ENCODE peak calls at places on chromosomes 6 and 20, in ten cellular contexts. C is stimulated activated CD8-positive, alpha-beta memory T cell treated with anti-CD3 and anti-CD28 coated beads, Interleukin-7, amount 100 ng/mL, for 24 hours; S is activated gamma-delta T cell treated with Interleukin-2 at 50 U/mL for 16 hours; R is lung; X is stimulated activated CD4-positive, alpha-beta T cell treated with anti-CD3 and anti-CD28 coated beads, Interleukin-15, amount 100 ng/mL, for 48 hours; T is substantia nigra; Q is immature natural killer cell; L is MM.1S; Y is effector CD8-positive, alpha-beta T cell; U is aorta. Z is an unnamed sample.

GRCh38 chr6:17311595-17312311 is 30.6 kb downstream of the RBM24 start:
- DNase-seq in C (no peak), S (no peak), R (no peak), X (no peak), T (no peak), Q (no peak), L (no peak), Y (no peak), U (no peak), Z (peak; percentile 35)

GRCh38 chr6:10719386-10720228 is 3.3 kb upstream of the TMEM14C start:
- DNase-seq in C (no peak), S (peak; percentile 34), R (peak; percentile 33), X (peak; percentile 49), T (no peak), Q (peak; percentile 57), L (peak; percentile 31), Y (peak; percentile 39), U (peak; percentile 51), Z (no peak)

GRCh38 chr6:39992861-39993622 is 58.8 kb upstream of the MOCS1 start:
- DNase-seq in C (no peak), S (no peak), R (no peak), X (no peak), T (no peak), Q (no peak), L (peak; percentile 49), Y (no peak), U (no peak), Z (no peak)

GRCh38 chr20:47454298-47455132 is 47.2 kb upstream of the NCOA3 start:
- DNase-seq in C (no peak), S (no peak), R (no peak), X (no peak), T (no peak), Q (no peak), L (no peak), Y (no peak), U (no peak), Z (no peak)

GRCh38 chr20:13857304-13857703 is 72.5 kb downstream of the NDUFAF5 start:
- DNase-seq in C (no peak), S (no peak), R (peak; percentile 52), X (no peak), T (no peak), Q (no peak), L (no peak), Y (no peak), U (no peak), Z (no peak)

GRCh38 chr6:43742285-43742684 is 27.7 kb upstream of the VEGFA start:
- DNase-seq in C (no peak), S (no peak), R (no peak), X (no peak), T (no peak), Q (no peak), L (no peak), Y (no peak), U (no peak), Z (no peak)

GRCh38 chr6:157461000-157461915 is 80.3 kb downstream of the ZDHHC14 start:
- DNase-seq in C (peak; percentile 26), S (no peak), R (no peak), X (peak; percentile 69), T (no peak), Q (peak; percentile 58), L (no peak), Y (no peak), U (no peak), Z (no peak)

GRCh38 chr6:16684195-16684689 is 77.0 kb downstream of the ATXN1 start:
- DNase-seq in C (no peak), S (no peak), R (peak; percentile 67), X (no peak), T (no peak), Q (no peak), L (no peak), Y (no peak), U (no peak), Z (no peak)

GRCh38 chr6:148986608-148987007 is 239.8 kb downstream of the UST start:
- DNase-seq in C (no peak), S (no peak), R (no peak), X (no peak), T (no peak), Q (no peak), L (no peak), Y (no peak), U (no peak), Z (no peak)

GRCh38 chr6:3451498-3451897 is 5.4 kb downstream of the SLC22A23 start:
- DNase-seq in C (no peak), S (no peak), R (no peak), X (no peak), T (no peak), Q (no peak), L (no peak), Y (no peak), U (no peak), Z (no peak)

GRCh38 chr6:81865712-81866111 is 113.2 kb upstream of the TENT5A start:
- DNase-seq in C (no peak), S (no peak), R (no peak), X (no peak), T (no peak), Q (no peak), L (no peak), Y (no peak), U (no peak), Z (peak; percentile 88)

GRCh38 chr6:122778961-122779671 is 400 bp upstream of the FABP7 start:
- DNase-seq in C (no peak), S (no peak), R (no peak), X (no peak), T (peak; percentile 8), Q (no peak), L (no peak), Y (no peak), U (no peak), Z (no peak)

GRCh38 chr6:28710466-28711191 is 184.9 kb downstream of the GPX5 start:
- DNase-seq in C (no peak), S (no peak), R (no peak), X (no peak), T (no peak), Q (no peak), L (no peak), Y (no peak), U (no peak), Z (peak; percentile 76)

GRCh38 chr6:9388596-9388995 is 953.3 kb upstream of the SLC35B3 start:
- DNase-seq in C (no peak), S (no peak), R (no peak), X (no peak), T (no peak), Q (no peak), L (peak; percentile 87), Y (no peak), U (no peak), Z (no peak)

GRCh38 chr6:142945071-142945445 is at the start of gene HIVEP2:
- DNase-seq in C (peak; percentile 74), S (peak; percentile 75), R (peak; percentile 89), X (peak; percentile 83), T (peak; percentile 67), Q (peak; percentile 79), L (peak; percentile 66), Y (peak; percentile 81), U (peak; percentile 91), Z (peak; percentile 65)

GRCh38 chr6:52598123-52598823 is 21.4 kb upstream of the TRAM2 start:
- DNase-seq in C (no peak), S (peak; percentile 36), R (peak; percentile 48), X (peak; percentile 14), T (peak; percentile 36), Q (peak; percentile 39), L (no peak), Y (peak; percentile 13), U (peak; percentile 71), Z (peak; percentile 82)

GRCh38 chr20:6185268-6185667 is 62.4 kb upstream of the FERMT1 start:
- DNase-seq in C (no peak), S (no peak), R (no peak), X (no peak), T (no peak), Q (no peak), L (no peak), Y (no peak), U (no peak), Z (no peak)

GRCh38 chr6:48449002-48449401 is 338.0 kb upstream of the PTCHD4 start:
- DNase-seq in C (no peak), S (no peak), R (no peak), X (no peak), T (no peak), Q (no peak), L (no peak), Y (no peak), U (no peak), Z (peak; percentile 27)

Z was measured in LHCN-M2.